ENCODE peak calls at places on chromosomes 3 and 15, in four cellular contexts. P is GM12878, W is Panc1, C is HepG2. S is an unnamed sample.

GRCh38 chr3:187015903-187016638 is 85.7 kb downstream of the ST6GAL1 start:
- ATAC-seq in P (peak), C (no peak), W (no peak), S (no peak)

GRCh38 chr3:108062051-108062450 is 28.8 kb downstream of the CD47 start:
- ATAC-seq in P (peak), C (no peak), W (no peak), S (no peak)

GRCh38 chr3:17195192-17195611 is 310.4 kb downstream of the PLCL2 start:
- ATAC-seq in C (no peak), W (no peak), P (peak), S (no peak)

GRCh38 chr3:99966657-99967420 is 147.5 kb downstream of the FILIP1L start:
- ATAC-seq in C (no peak), P (no peak), W (no peak), S (peak)

GRCh38 chr3:111299070-111299672 is 227.6 kb downstream of the NECTIN3 start:
- ATAC-seq in C (no peak), P (no peak), W (no peak), S (no peak)

GRCh38 chr3:78665776-78666457 is 1101.9 kb downstream of the ROBO1 start:
- ATAC-seq in W (no peak), C (no peak), P (no peak), S (no peak)

GRCh38 chr3:129245141-129245540 is 4.3 kb upstream of the COPG1 start:
- ATAC-seq in P (no peak), W (peak), C (no peak), S (no peak)

GRCh38 chr3:167406876-167407492 is 26.9 kb upstream of the ZBBX start:
- ATAC-seq in W (peak), P (peak), C (peak), S (no peak)

GRCh38 chr3:13034109-13034800 is 39.0 kb downstream of the IQSEC1 start:
- ATAC-seq in C (no peak), P (no peak), W (no peak), S (no peak)

GRCh38 chr15:25093455-25094029 is 138.8 kb downstream of the SNRPN start:
- ATAC-seq in C (no peak), W (no peak), P (no peak), S (no peak)

GRCh38 chr15:78341057-78341763 is 1.1 kb downstream of the CRABP1 start:
- ATAC-seq in C (peak), W (peak), P (no peak), S (no peak)

GRCh38 chr3:28672411-28672810 is 323.8 kb upstream of the AZI2 start:
- ATAC-seq in W (no peak), C (no peak), P (no peak), S (no peak)

GRCh38 chr3:186997061-186998054 is 67.0 kb downstream of the ST6GAL1 start:
- ATAC-seq in P (peak), W (no peak), C (no peak), S (no peak)

GRCh38 chr15:63254991-63255390 is 22.4 kb upstream of the APH1B start:
- ATAC-seq in P (no peak), C (no peak), W (no peak), S (no peak)

GRCh38 chr15:39887832-39888231 is 32.2 kb downstream of the GPR176 start:
- ATAC-seq in W (peak), C (peak), P (peak), S (no peak)

GRCh38 chr3:56339244-56339643 is 129.0 kb downstream of the ERC2 start:
- ATAC-seq in P (no peak), C (no peak), W (no peak), S (no peak)

GRCh38 chr3:169218314-169218983 is 445.1 kb downstream of the MECOM start:
- ATAC-seq in P (no peak), C (peak), W (no peak), S (peak)

GRCh38 chr3:150194513-150194912 is 213.6 kb upstream of the TSC22D2 start:
- ATAC-seq in P (no peak), C (no peak), W (no peak), S (no peak)

GRCh38 chr15:77838061-77838460 is 205.3 kb upstream of the LINGO1 start:
- ATAC-seq in W (no peak), C (no peak), P (no peak), S (no peak)

GRCh38 chr3:156762631-156763185 is 63.4 kb upstream of the LEKR1 start:
- ATAC-seq in P (no peak), C (peak), W (peak), S (no peak)

GRCh38 chr3:188941103-188941502 is 230.7 kb upstream of the TPRG1 start:
- ATAC-seq in P (no peak), C (no peak), W (no peak), S (no peak)

GRCh38 chr3:184821034-184821433 is 9.1 kb downstream of the VPS8 start:
- ATAC-seq in C (no peak), W (no peak), P (no peak), S (no peak)

GRCh38 chr15:81013396-81013929 is 12.7 kb downstream of the TLNRD1 start:
- ATAC-seq in W (no peak), C (no peak), P (no peak), S (no peak)

GRCh38 chr3:120682095-120682681 is at the start of gene HGD:
- ATAC-seq in P (no peak), C (peak), W (no peak), S (no peak)
- TF ChIP-seq POLR2AphosphoS5 in P (no peak), C (peak), W (no peak), S (no peak)

DNA sequence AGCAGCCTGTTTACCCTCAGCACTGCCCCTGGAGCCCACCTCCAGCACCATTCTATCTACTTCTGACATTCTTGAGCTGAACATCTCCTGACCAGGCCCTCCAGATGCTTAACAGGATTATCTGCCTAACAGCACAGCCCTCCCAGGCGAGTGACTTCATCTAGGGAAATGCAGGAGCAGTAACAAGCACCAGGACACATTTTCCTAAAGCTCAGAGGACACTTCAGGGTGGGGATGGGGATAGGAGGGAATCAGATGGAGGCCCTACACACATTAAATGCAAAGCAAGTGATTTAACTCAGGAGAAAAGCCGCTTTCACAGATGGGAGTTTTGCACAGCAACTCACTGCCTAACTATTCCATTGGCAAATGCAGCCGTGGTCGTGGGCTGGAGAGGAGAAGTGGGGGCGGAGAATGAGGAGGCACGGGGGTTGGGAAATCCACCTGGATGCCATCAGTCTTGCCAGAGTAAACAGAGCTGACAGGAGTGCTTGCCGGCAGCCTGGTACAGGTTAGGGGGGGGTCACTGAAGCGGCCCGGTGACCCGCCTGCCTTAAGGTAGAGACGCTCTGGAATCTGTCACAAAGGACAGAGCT is 21.3 kb upstream of the BNC1 start:
- ATAC-seq in P (no peak), C (peak), W (no peak), S (no peak)
- H3K4me3 ChIP-seq in P (no peak), C (no peak), W (no peak), S (no peak)

GRCh38 chr15:27538325-27538724 is 560.8 kb downstream of the OCA2 start:
- ATAC-seq in P (no peak), W (no peak), C (no peak), S (no peak)
- TF ChIP-seq POLR2AphosphoS5 in P (no peak), W (no peak), C (no peak), S (no peak)

GRCh38 chr15:88792342-88793282 is 10.6 kb upstream of the ACAN start:
- ATAC-seq in W (no peak), C (no peak), P (no peak), S (no peak)
- H3K4me3 ChIP-seq in W (no peak), C (no peak), P (no peak), S (no peak)

GRCh38 chr3:195900426-195901355 is 7.7 kb downstream of the TNK2 start:
- ATAC-seq in W (no peak), C (peak), P (peak), S (peak)
- TF ChIP-seq POLR2AphosphoS5 in W (no peak), C (no peak), P (no peak), S (no peak)

GRCh38 chr15:23565395-23566069 is at the start of gene MKRN3:
- ATAC-seq in W (peak), C (peak), P (no peak), S (no peak)
- H3K4me3 ChIP-seq in W (peak), C (peak), P (no peak), S (no peak)

GRCh38 chr15:88769161-88769971 is 33.9 kb upstream of the ACAN start:
- ATAC-seq in C (peak), W (peak), P (no peak), S (no peak)
- TF ChIP-seq POLR2AphosphoS5 in C (no peak), W (no peak), P (no peak), S (no peak)

GRCh38 chr15:69074011-69074842 is 59.7 kb downstream of the NOX5 start:
- ATAC-seq in C (peak), W (peak), P (peak), S (peak)
- H3K4me3 ChIP-seq in C (peak), W (peak), P (no peak), S (peak)